ENCODE peak calls at places on chromosomes 1 and 21, in seven cellular contexts. K is RKO; Z is activated T-cell treated with anti-CD3 and anti-CD28 coated beads, Interleukin-2, amount 50 U/mL, for 4 hours; D is HAP-1; T is NCI-H748 treated with DMSO at 0.1 percent for 48 hours; R is stimulated activated CD4-positive, alpha-beta T cell treated with anti-CD3 and anti-CD28 coated beads, Interleukin-12 subunit alpha, Interleukin-12 subunit beta, amount 100 ng/mL, for 4 hours; N is NCI-H1105 treated with DMSO at 0.1 percent for 48 hours. Q is an unnamed sample.

GRCh38 chr1:199747984-199748383 is 279.5 kb upstream of the NR5A2 start:
- DNase-seq in K (no peak), Z (no peak), D (no peak), T (no peak), R (no peak), N (no peak), Q (no peak)

GRCh38 chr1:56508523-56508983 is 70.8 kb downstream of the PLPP3 start:
- DNase-seq in K (peak), Z (no peak), D (no peak), T (no peak), R (no peak), N (no peak), Q (no peak)

GRCh38 chr1:224524679-224525078 is 90.1 kb upstream of the WDR26 start:
- DNase-seq in K (peak), Z (no peak), D (no peak), T (no peak), R (no peak), N (no peak), Q (no peak)

GRCh38 chr1:248800459-248800858 is 25.3 kb downstream of the SH3BP5L start:
- DNase-seq in K (no peak), Z (no peak), D (no peak), T (no peak), R (no peak), N (no peak), Q (no peak)

GRCh38 chr21:36188081-36188681 is 31.6 kb downstream of the DOP1B start:
- DNase-seq in K (no peak), Z (no peak), D (no peak), T (peak), R (no peak), N (no peak), Q (no peak)

GRCh38 chr21:44691686-44692085 is 5.3 kb upstream of the KRTAP10-12 start:
- DNase-seq in K (no peak), Z (no peak), D (no peak), T (no peak), R (no peak), N (no peak), Q (no peak)

GRCh38 chr1:74620242-74620641 is 53.4 kb downstream of the ERICH3 start:
- DNase-seq in K (no peak), Z (no peak), D (no peak), T (no peak), R (no peak), N (no peak), Q (no peak)

GRCh38 chr1:228487336-228488106 is at the start of gene RNF187:
- DNase-seq in K (no peak), Z (peak), D (peak), T (no peak), R (peak), N (no peak), Q (peak)

GRCh38 chr21:36027352-36027751 is 33.0 kb downstream of the SETD4 start:
- DNase-seq in K (peak), Z (no peak), D (no peak), T (no peak), R (no peak), N (no peak), Q (no peak)

GRCh38 chr1:181117648-181118449 is 29.3 kb downstream of the IER5 start:
- DNase-seq in K (no peak), Z (no peak), D (no peak), T (peak), R (no peak), N (peak), Q (no peak)

GRCh38 chr1:38133781-38134180 is 87.2 kb upstream of the POU3F1 start:
- DNase-seq in K (no peak), Z (no peak), D (no peak), T (no peak), R (no peak), N (no peak), Q (no peak)

GRCh38 chr1:204493145-204493881 is 1.3 kb downstream of the PIK3C2B start:
- DNase-seq in K (peak), Z (no peak), D (peak), T (no peak), R (no peak), N (peak), Q (peak)

GRCh38 chr1:24920155-24920925 is 9.7 kb downstream of the RUNX3 start:
- DNase-seq in K (no peak), Z (peak), D (no peak), T (no peak), R (peak), N (no peak), Q (peak)

GRCh38 chr1:41830711-41831110 is 88.0 kb downstream of the HIVEP3 start:
- DNase-seq in K (no peak), Z (no peak), D (no peak), T (no peak), R (no peak), N (no peak), Q (no peak)

GRCh38 chr1:26957306-26957705 is 3.0 kb downstream of the KDF1 start:
- DNase-seq in K (no peak), Z (no peak), D (no peak), T (no peak), R (no peak), N (no peak), Q (no peak)

GRCh38 chr21:45029298-45029967 is 44.9 kb upstream of the ADARB1 start:
- DNase-seq in K (no peak), Z (no peak), D (no peak), T (peak), R (no peak), N (no peak), Q (no peak)

GRCh38 chr1:200336901-200337391 is 72.9 kb downstream of the ZNF281 start:
- DNase-seq in K (no peak), Z (no peak), D (no peak), T (no peak), R (no peak), N (no peak), Q (no peak)

GRCh38 chr1:35558374-35559316 is 1.0 kb downstream of the NCDN start:
- DNase-seq in K (peak), Z (no peak), D (peak), T (no peak), R (no peak), N (no peak), Q (no peak)

GRCh38 chr1:17207046-17207445 is 2.1 kb downstream of the PADI1 start:
- DNase-seq in K (no peak), Z (no peak), D (no peak), T (no peak), R (no peak), N (no peak), Q (no peak)

GRCh38 chr1:156845055-156845952 is 13.6 kb downstream of the INSRR start:
- DNase-seq in K (no peak), Z (peak), D (no peak), T (no peak), R (peak), N (no peak), Q (peak)

GRCh38 chr1:20078166-20078565 is 8.2 kb downstream of the PLA2G5 start:
- DNase-seq in K (no peak), Z (no peak), D (no peak), T (no peak), R (no peak), N (no peak), Q (no peak)

GRCh38 chr1:168259567-168259966 is 21.1 kb upstream of the TBX19 start:
- DNase-seq in K (no peak), Z (no peak), D (no peak), T (no peak), R (no peak), N (no peak), Q (no peak)

GRCh38 chr1:153538315-153538821 is 2.4 kb downstream of the S100A5 start:
- DNase-seq in K (no peak), Z (no peak), D (peak), T (peak), R (no peak), N (no peak), Q (no peak)